ENCODE peak calls at places on chromosomes 16 and 17, in ten cellular contexts. U is left cardiac atrium; W is posterior cingulate gyrus; N is C1 segment of cervical spinal cord; X is Calu3; I is thoracic aorta; Y is NCI-H1105; V is renal cortical epithelial cell; M is GM04504; C is stimulated activated CD4-positive, alpha-beta T cell treated with anti-CD3 and anti-CD28 coated beads, Interleukin-15, amount 100 ng/mL, for 1 hour. D is an unnamed sample.

GRCh38 chr16:57133101-57133500 is 40.7 kb downstream of the CPNE2 start:
- DNase-seq in Y (no peak), X (no peak), I (no peak), U (no peak), N (no peak), M (no peak), V (no peak), W (no peak), C (no peak), D (no peak)

GRCh38 chr17:29586676-29587469 is 2.6 kb downstream of the GIT1 start:
- DNase-seq in V (no peak), X (no peak), Y (no peak), M (no peak), W (no peak), U (no peak), N (no peak), C (no peak), I (no peak), D (peak)

GRCh38 chr16:85003723-85004586 is 7.4 kb downstream of the ZDHHC7 start:
- DNase-seq in I (no peak), W (no peak), X (no peak), V (no peak), M (no peak), N (no peak), Y (no peak), C (no peak), U (no peak), D (no peak)

GRCh38 chr17:31394544-31394943 is 3.1 kb downstream of the RAB11FIP4 start:
- DNase-seq in U (peak), X (no peak), V (peak), C (no peak), Y (no peak), M (peak), W (peak), I (no peak), N (peak), D (peak)

GRCh38 chr16:67185866-67186134 is 2.0 kb upstream of the MATCAP1 start:
- DNase-seq in Y (no peak), I (no peak), C (no peak), X (no peak), M (no peak), W (no peak), V (no peak), U (no peak), N (no peak), D (no peak)

GRCh38 chr17:58991718-58992331 is 114.9 kb downstream of the TRIM37 start:
- DNase-seq in M (peak), U (no peak), N (no peak), C (no peak), X (peak), Y (no peak), V (peak), I (no peak), W (no peak), D (peak)

GRCh38 chr16:4498546-4499195 is 22.5 kb downstream of the HMOX2 start:
- DNase-seq in N (no peak), V (peak), W (no peak), I (no peak), C (no peak), X (no peak), Y (no peak), M (no peak), U (no peak), D (peak)

GRCh38 chr17:44672479-44673093 is 16.3 kb downstream of the MEIOC start:
- DNase-seq in C (no peak), X (no peak), I (no peak), V (peak), M (no peak), W (no peak), N (no peak), U (no peak), Y (no peak), D (peak)

GRCh38 chr17:59848778-59849177 is 44.0 kb downstream of the TUBD1 start:
- DNase-seq in U (peak), C (no peak), I (no peak), N (no peak), V (peak), Y (no peak), M (no peak), W (no peak), X (peak), D (peak)

GRCh38 chr17:76189247-76189646 is 48.2 kb upstream of the FOXJ1 start:
- DNase-seq in M (no peak), X (no peak), W (no peak), V (no peak), I (no peak), U (no peak), N (no peak), Y (no peak), C (no peak), D (no peak)

GRCh38 chr16:28893291-28893690 is 15.0 kb downstream of the ATP2A1 start:
- DNase-seq in I (no peak), C (no peak), V (no peak), M (no peak), W (no peak), U (no peak), Y (no peak), N (no peak), X (no peak), D (no peak)

GRCh38 chr17:43827596-43827995 is 5.3 kb downstream of the MPP3 start:
- DNase-seq in N (no peak), M (no peak), I (no peak), Y (no peak), X (no peak), V (no peak), W (no peak), U (no peak), C (no peak), D (no peak)

GRCh38 chr17:73855933-73856332 is 211.7 kb upstream of the SDK2 start:
- DNase-seq in X (no peak), Y (no peak), I (no peak), M (peak), W (no peak), N (no peak), C (no peak), U (no peak), V (no peak), D (no peak)

GRCh38 chr16:74760007-74760767 is 14.4 kb downstream of the FA2H start:
- DNase-seq in I (no peak), W (no peak), Y (no peak), U (no peak), V (peak), M (no peak), N (no peak), C (no peak), X (peak), D (peak)

GRCh38 chr16:50384500-50385122 is 15.8 kb upstream of the BRD7 start:
- DNase-seq in M (no peak), N (no peak), W (no peak), V (no peak), X (no peak), I (no peak), Y (no peak), U (no peak), C (no peak), D (no peak)

GRCh38 chr17:68457168-68457538 is at the start of gene WIPI1:
- DNase-seq in U (no peak), I (no peak), W (no peak), N (peak), C (no peak), V (no peak), X (no peak), M (no peak), Y (no peak), D (no peak)

GRCh38 chr17:12107905-12108304 is 87.2 kb downstream of the MAP2K4 start:
- DNase-seq in U (no peak), M (no peak), V (peak), C (no peak), W (no peak), Y (no peak), I (no peak), N (no peak), X (no peak), D (peak)

GRCh38 chr17:58691701-58692238 is at the start of gene TEX14:
- DNase-seq in W (no peak), Y (no peak), V (no peak), U (peak), I (no peak), C (no peak), M (no peak), X (no peak), N (no peak), D (no peak)

GRCh38 chr17:11768981-11769380 is 170.7 kb downstream of the DNAH9 start:
- DNase-seq in M (no peak), U (no peak), V (no peak), W (no peak), Y (no peak), I (no peak), C (no peak), X (no peak), N (no peak), D (no peak)

GRCh38 chr17:57739402-57740224 is 5.5 kb downstream of the CCDC182 start:
- DNase-seq in N (no peak), C (no peak), V (peak), I (no peak), M (no peak), U (no peak), W (no peak), Y (peak), X (peak), D (peak)

GRCh38 chr16:3812469-3813172 is 67.9 kb downstream of the CREBBP start:
- DNase-seq in Y (no peak), X (no peak), N (no peak), M (no peak), W (no peak), V (no peak), U (no peak), C (no peak), I (no peak), D (no peak)

GRCh38 chr17:65297384-65297783 is 160.2 kb downstream of the RGS9 start:
- DNase-seq in M (peak), Y (no peak), W (no peak), U (no peak), X (no peak), I (no peak), N (no peak), V (peak), C (no peak), D (no peak)

GRCh38 chr16:82782715-82783251 is 156.0 kb downstream of the CDH13 start:
- DNase-seq in Y (peak), I (no peak), U (no peak), X (no peak), C (no peak), M (no peak), W (no peak), V (peak), N (no peak), D (no peak)

GRCh38 chr16:87489434-87490045 is 3.3 kb downstream of the ZCCHC14 start:
- DNase-seq in M (no peak), Y (no peak), N (no peak), I (no peak), U (no peak), V (no peak), C (no peak), W (no peak), X (no peak), D (no peak)

GRCh38 chr17:17236295-17237025 is 508 bp downstream of the FLCN start:
- DNase-seq in I (no peak), V (peak), W (no peak), U (no peak), C (no peak), N (no peak), M (peak), X (no peak), Y (peak), D (peak)

GRCh38 chr17:11304568-11304967 is 63.6 kb downstream of the SHISA6 start:
- DNase-seq in C (no peak), N (no peak), M (no peak), X (no peak), V (no peak), W (no peak), Y (no peak), I (no peak), U (peak), D (no peak)

GRCh38 chr16:69402448-69402847 is 16.6 kb upstream of the TERF2 start:
- DNase-seq in X (no peak), V (no peak), N (no peak), U (no peak), W (no peak), M (no peak), Y (no peak), I (no peak), C (no peak), D (no peak)

GRCh38 chr16:1707193-1707790 is 1.3 kb downstream of the MAPK8IP3 start:
- DNase-seq in M (no peak), I (no peak), W (peak), V (no peak), C (no peak), X (no peak), Y (no peak), N (peak), U (peak), D (peak)

GRCh38 chr16:56356276-56357241 is 68.8 kb downstream of the AMFR start:
- DNase-seq in C (peak), Y (peak), X (peak), V (peak), I (no peak), N (peak), W (peak), M (peak), U (peak), D (peak)